ENCODE peak calls at places on chromosomes 4 and X, in ten cellular contexts. R is AG09309, J is cardiac muscle cell, O is fibroblast of lung, P is left ventricle myocardium inferior, S is fibroblast of pulmonary artery, T is Caco-2, A is endodermal cell, V is tibial nerve, X is choroid plexus epithelial cell. L is an unnamed sample.

GRCh38 chr4:147326581-147326980 is 154.3 kb upstream of the EDNRA start:
- DNase-seq in T (no peak), R (no peak), J (peak; percentile 49), O (peak; percentile 58), V (no peak), A (no peak), S (peak; percentile 44), X (peak; percentile 54), P (no peak), L (no peak)

GRCh38 chr4:133638702-133639101 is 489.6 kb downstream of the PCDH10 start:
- DNase-seq in P (no peak), T (no peak), J (no peak), O (no peak), R (no peak), V (no peak), X (no peak), S (no peak), A (no peak), L (no peak)

GRCh38 chr4:22688236-22688635 is 4.5 kb upstream of the GBA3 start:
- DNase-seq in J (peak; percentile 29), O (peak; percentile 81), S (peak; percentile 10), R (no peak), A (no peak), V (no peak), T (no peak), X (peak; percentile 4), P (no peak), L (no peak)

GRCh38 chrX:20653070-20653469 is 386.4 kb upstream of the RPS6KA3 start:
- DNase-seq in T (no peak), P (no peak), X (no peak), J (no peak), A (no peak), V (no peak), O (peak; percentile 21), S (no peak), R (no peak), L (no peak)

GRCh38 chrX:38473715-38474114 is 87.6 kb upstream of the TSPAN7 start:
- DNase-seq in A (no peak), X (no peak), T (no peak), J (no peak), O (no peak), V (no peak), R (no peak), S (no peak), P (no peak), L (no peak)

GRCh38 chr4:13627185-13627605 is 330 bp downstream of the BOD1L1 start:
- DNase-seq in R (no peak), V (no peak), T (no peak), A (no peak), J (no peak), S (no peak), O (peak; percentile 19), X (no peak), P (no peak), L (no peak)

GRCh38 chr4:763191-763810 is 57.7 kb downstream of the PCGF3 start:
- DNase-seq in S (no peak), V (no peak), J (no peak), X (no peak), O (no peak), T (no peak), P (no peak), R (no peak), A (no peak), L (no peak)

GRCh38 chr4:76836860-76837564 is 60.9 kb downstream of the SOWAHB start:
- DNase-seq in O (no peak), S (no peak), V (no peak), A (no peak), P (no peak), J (no peak), R (no peak), X (no peak), T (no peak), L (no peak)

GRCh38 chr4:140448830-140449229 is 21.4 kb upstream of the CLGN start:
- DNase-seq in T (no peak), R (no peak), A (no peak), X (peak; percentile 5), J (peak; percentile 6), O (peak; percentile 12), P (no peak), S (peak; percentile 2), V (no peak), L (no peak)

GRCh38 chr4:186764457-186764856 is 40.8 kb upstream of the FAT1 start:
- DNase-seq in P (no peak), X (no peak), V (no peak), O (no peak), A (no peak), J (no peak), S (no peak), R (no peak), T (no peak), L (no peak)

GRCh38 chr4:112516401-112517066 is 554 bp upstream of the NEUROG2 start:
- DNase-seq in T (no peak), R (no peak), O (no peak), V (no peak), X (no peak), S (no peak), A (peak; percentile 92), J (no peak), P (no peak), L (no peak)

GRCh38 chr4:112514079-112514448 is 1.9 kb downstream of the NEUROG2 start:
- DNase-seq in S (no peak), P (no peak), R (no peak), X (no peak), A (peak; percentile 64), T (no peak), J (no peak), V (no peak), O (no peak), L (no peak)

GRCh38 chr4:112516076-112516385 is at the start of gene NEUROG2:
- DNase-seq in J (no peak), X (no peak), A (no peak), P (no peak), T (no peak), O (no peak), V (no peak), S (no peak), R (no peak), L (no peak)

GRCh38 chr4:112515278-112516075 is 503 bp downstream of the NEUROG2 start:
- DNase-seq in A (peak; percentile 81), J (peak; percentile 40), V (no peak), X (peak; percentile 34), O (peak; percentile 34), T (no peak), S (peak; percentile 33), P (no peak), R (no peak), L (no peak)

GRCh38 chr4:112514449-112515277 is 1.3 kb downstream of the NEUROG2 start:
- DNase-seq in P (no peak), V (no peak), J (no peak), A (peak; percentile 79), R (no peak), S (no peak), T (no peak), X (no peak), O (no peak), L (no peak)
- H3K4me3 ChIP-seq in P (peak overlapping the region; percentile 69), V (peak overlapping the region; percentile 49), J (peak overlapping the region; percentile 22), A (peak overlapping the region; percentile 81), R (peak overlapping the region; percentile 8), S (peak overlapping the region; percentile 12), T (peak overlapping the region; percentile 43), X (peak overlapping the region; percentile 49), O (no peak overlapping the region), L (peak overlapping the region; percentile 48)

DNA sequence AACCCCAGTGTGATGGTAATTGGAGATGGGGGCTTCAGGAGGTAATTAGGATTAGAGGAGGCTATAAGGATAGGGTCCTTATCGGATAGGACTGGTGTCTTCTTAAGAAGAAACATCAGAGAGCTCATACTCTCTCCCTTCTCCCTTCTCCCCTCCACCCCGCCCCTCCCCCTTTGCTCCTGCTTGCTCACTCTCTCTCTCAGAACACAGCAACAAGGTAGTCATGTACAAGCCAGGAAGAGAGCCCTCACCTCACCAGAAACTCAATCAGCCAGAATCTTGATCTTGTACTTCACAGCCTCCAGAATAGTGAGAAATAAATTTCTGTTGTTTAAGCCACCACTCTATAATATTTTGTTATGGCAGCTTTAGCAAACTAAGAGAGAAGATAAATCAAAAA is 4.5 kb downstream of the DDX60L start:
- DNase-seq in S (no peak), J (peak; percentile 15), T (no peak), V (no peak), A (peak; percentile 74), P (no peak), O (peak; percentile 24), X (peak; percentile 31), R (no peak), L (no peak)
- H3K4me3 ChIP-seq in S (no peak overlapping the region), J (no peak overlapping the region), T (no peak overlapping the region), V (no peak overlapping the region), A (no peak overlapping the region), P (no peak overlapping the region), O (no peak overlapping the region), X (no peak overlapping the region), R (no peak overlapping the region), L (no peak overlapping the region)

DNA sequence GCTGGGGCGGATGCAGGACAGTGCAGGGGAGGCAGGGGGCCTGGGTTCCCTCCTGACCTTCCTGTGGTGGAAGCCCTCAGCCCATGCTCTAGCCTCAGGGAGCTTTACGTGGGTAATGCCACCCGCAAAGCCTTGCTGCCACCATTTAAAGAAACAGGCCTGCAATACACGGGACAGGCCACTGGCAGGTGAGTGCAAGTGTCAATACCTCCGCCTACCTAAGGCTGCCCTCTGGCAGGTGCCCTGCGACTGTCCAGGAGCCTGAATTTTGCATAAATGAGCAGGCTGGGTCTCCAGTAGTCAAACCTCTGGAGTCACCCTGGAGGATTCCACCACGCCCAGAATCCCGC is 5.9 kb downstream of the CRMP1 start:
- DNase-seq in O (no peak), A (no peak), V (no peak), X (no peak), T (no peak), J (no peak), S (no peak), P (no peak), R (no peak), L (no peak)
- H3K4me3 ChIP-seq in O (no peak overlapping the region), A (peak overlapping the region; percentile 80), V (no peak overlapping the region), X (no peak overlapping the region), T (no peak overlapping the region), J (no peak overlapping the region), S (no peak overlapping the region), P (peak overlapping the region; percentile 71), R (no peak overlapping the region), L (peak overlapping the region; percentile 37)

GRCh38 chr4:89410687-89411086 is 103.1 kb upstream of the GPRIN3 start:
- DNase-seq in T (no peak), J (peak; percentile 62), O (peak; percentile 94), R (peak; percentile 21), A (no peak), P (no peak), S (peak; percentile 62), X (peak; percentile 45), V (no peak), L (no peak)
- H3K4me3 ChIP-seq in T (no peak overlapping the region), J (no peak overlapping the region), O (no peak overlapping the region), R (no peak overlapping the region), A (no peak overlapping the region), P (no peak overlapping the region), S (no peak overlapping the region), X (no peak overlapping the region), V (no peak overlapping the region), L (no peak overlapping the region)

GRCh38 chrX:427812-428725 is 41.4 kb upstream of the PPP2R3B start:
- DNase-seq in T (no peak), R (no peak), V (no peak), S (peak; percentile 17), J (no peak), P (no peak), X (peak; percentile 41), O (no peak), A (peak; percentile 88), L (no peak)
- H3K4me3 ChIP-seq in T (no peak overlapping the region), R (no peak overlapping the region), V (no peak overlapping the region), S (peak overlapping the region; percentile 28), J (peak overlapping the region; percentile 33), P (peak overlapping the region; percentile 46), X (peak overlapping the region; percentile 26), O (no peak overlapping the region), A (peak overlapping the region; percentile 75), L (peak overlapping the region; percentile 27)

L was measured in astrocyte of the cerebellum.